ENCODE peak calls at places on chromosomes 7 and 10, in ten cellular contexts. N is cardiac muscle cell, Y is HS-5, T is hepatocyte, F is CD14-positive monocyte, P is left ventricle myocardium inferior, B is NCI-H1092 treated with DMSO at 0.1 percent for 48 hours, O is GDM1, D is PC-3, C is hypothalamus. X is an unnamed sample.

GRCh38 chr10:130932326-130933007 is 379.1 kb downstream of the TCERG1L start:
- DNase-seq in C (no peak), F (no peak), B (no peak), O (no peak), T (no peak), P (no peak), Y (no peak), D (no peak), N (no peak), X (no peak)

GRCh38 chr7:33155811-33156210 is 26.4 kb downstream of the BBS9 start:
- DNase-seq in N (no peak), P (no peak), Y (peak), O (no peak), D (no peak), T (no peak), F (no peak), B (no peak), C (no peak), X (no peak)

GRCh38 chr7:100642534-100642907 is 1.2 kb upstream of the TFR2 start:
- DNase-seq in Y (no peak), T (no peak), O (no peak), P (no peak), N (no peak), F (no peak), D (no peak), B (no peak), C (no peak), X (no peak)

GRCh38 chr10:13709931-13710690 is 123.3 kb downstream of the PRPF18 start:
- DNase-seq in C (no peak), Y (no peak), N (peak), B (no peak), D (no peak), F (no peak), O (no peak), P (peak), T (no peak), X (no peak)

GRCh38 chr10:42488416-42488815 is 150.0 kb downstream of the ZNF33B start:
- DNase-seq in F (no peak), Y (peak), C (no peak), B (no peak), N (peak), T (no peak), P (no peak), O (no peak), D (no peak), X (peak)

GRCh38 chr7:113086431-113086888 is at the start of gene GPR85:
- DNase-seq in T (peak), Y (peak), C (peak), P (peak), D (no peak), B (peak), F (no peak), O (peak), N (peak), X (no peak)

GRCh38 chr7:151857866-151858440 is 19.0 kb downstream of the PRKAG2 start:
- DNase-seq in P (no peak), O (no peak), T (no peak), N (no peak), D (no peak), C (no peak), F (no peak), B (no peak), Y (no peak), X (no peak)

GRCh38 chr7:102042016-102042656 is 224.7 kb downstream of the CUX1 start:
- DNase-seq in F (no peak), C (no peak), Y (no peak), T (no peak), O (no peak), D (peak), B (no peak), P (no peak), N (peak), X (no peak)

GRCh38 chr10:131706952-131707351 is 193.9 kb upstream of the PPP2R2D start:
- DNase-seq in C (no peak), Y (no peak), D (no peak), B (no peak), F (no peak), O (no peak), P (no peak), T (no peak), N (no peak), X (no peak)

X was measured in GM04503.